ENCODE peak calls at places on chromosomes 7 and 10, in four cellular contexts. G is choroid plexus epithelial cell, Y is WTC11, X is MCF 10A. Z is an unnamed sample.
A peak's percentile ranks its signal among the peaks of the same experiment; 100 is the strongest.

GRCh38 chr10:1328951-1329614 is 272.9 kb downstream of the WDR37 start:
- DNase-seq in G (no peak), Y (no peak), X (no peak), Z (no peak)

GRCh38 chr10:110426294-110427153 is 71.2 kb upstream of the DUSP5 start:
- DNase-seq in G (peak; percentile 99), Y (no peak), X (no peak), Z (peak; percentile 77)

GRCh38 chr7:151814400-151814914 is 62.5 kb downstream of the PRKAG2 start:
- DNase-seq in G (no peak), Y (peak; percentile 31), X (no peak), Z (no peak)

GRCh38 chr7:41245916-41246315 is 457.0 kb downstream of the INHBA start:
- DNase-seq in G (no peak), Y (no peak), X (no peak), Z (no peak)

GRCh38 chr10:43160919-43161251 is 22.6 kb downstream of the CSGALNACT2 start:
- DNase-seq in G (no peak), Y (no peak), X (no peak), Z (no peak)

GRCh38 chr7:33854951-33855350 is 50.4 kb upstream of the BMPER start:
- DNase-seq in G (peak; percentile 69), Y (no peak), X (no peak), Z (peak; percentile 49)

GRCh38 chr10:58066979-58067378 is 200.7 kb downstream of the IPMK start:
- DNase-seq in G (no peak), Y (no peak), X (no peak), Z (no peak)

GRCh38 chr7:50492770-50493519 is 42.8 kb upstream of the FIGNL1 start:
- DNase-seq in G (no peak), Y (no peak), X (no peak), Z (no peak)

GRCh38 chr7:36668080-36668479 is 56.2 kb downstream of the AOAH start:
- DNase-seq in G (no peak), Y (no peak), X (no peak), Z (no peak)

GRCh38 chr7:66921918-66922486 is 977 bp downstream of the TMEM248 start:
- DNase-seq in G (peak; percentile 30), Y (no peak), X (peak; percentile 9), Z (no peak)

GRCh38 chr10:132544744-132545658 is 7.4 kb downstream of the INPP5A start:
- DNase-seq in G (peak; percentile 14), Y (peak; percentile 8), X (no peak), Z (no peak)

GRCh38 chr10:48701941-48702340 is 17.3 kb downstream of the WDFY4 start:
- DNase-seq in G (no peak), Y (no peak), X (no peak), Z (no peak)

GRCh38 chr10:51649064-51649463 is 50.3 kb downstream of the CSTF2T start:
- DNase-seq in G (peak; percentile 22), Y (no peak), X (no peak), Z (peak; percentile 17)

GRCh38 chr10:88045116-88045515 is 181.7 kb downstream of the PTEN start:
- DNase-seq in G (peak; percentile 30), Y (no peak), X (no peak), Z (no peak)

GRCh38 chr10:43000651-43001426 is 76.0 kb upstream of the RET start:
- DNase-seq in G (no peak), Y (peak; percentile 5), X (no peak), Z (no peak)

GRCh38 chr10:121087129-121087528 is 236.0 kb downstream of the WDR11 start:
- DNase-seq in G (no peak), Y (no peak), X (no peak), Z (no peak)

GRCh38 chr7:14751461-14751860 is 151.1 kb downstream of the DGKB start:
- DNase-seq in G (peak; percentile 30), Y (no peak), X (no peak), Z (peak; percentile 90)

GRCh38 chr10:30786131-30786530 is 156.6 kb upstream of the LYZL2 start:
- DNase-seq in G (no peak), Y (no peak), X (no peak), Z (no peak)

GRCh38 chr10:6866757-6867156 is 286.7 kb upstream of the PRKCQ start:
- DNase-seq in G (no peak), Y (no peak), X (no peak), Z (no peak)

Z was measured in fibroblast of pulmonary artery.